ENCODE peak calls at places on chromosomes 3 and 15, in seven cellular contexts. V is Peyer's patch; G is GM10248; A is CD4-positive, alpha-beta T cell; C is esophagus squamous epithelium; B is OCI-LY7; Q is A549. D is an unnamed sample.

GRCh38 chr3:197298858-197299854 is 744 bp upstream of the DLG1 start:
- DNase-seq in Q (peak), A (no peak), C (no peak), V (peak), G (peak), B (peak), D (peak)

GRCh38 chr3:102290241-102290640 is 144.6 kb upstream of the ZPLD1 start:
- DNase-seq in G (no peak), Q (no peak), V (no peak), A (no peak), C (no peak), B (no peak), D (no peak)

GRCh38 chr15:91912336-91912735 is 58.8 kb downstream of the SLCO3A1 start:
- DNase-seq in C (no peak), A (no peak), V (no peak), G (no peak), Q (no peak), B (peak), D (no peak)

GRCh38 chr3:148827585-148827984 is at the start of gene CPB1:
- DNase-seq in B (no peak), V (no peak), Q (no peak), A (no peak), C (no peak), G (no peak), D (no peak)

GRCh38 chr3:149198611-149199010 is 23.0 kb downstream of the CP start:
- DNase-seq in C (no peak), A (no peak), V (no peak), G (no peak), Q (no peak), B (no peak), D (no peak)

GRCh38 chr3:138383715-138384114 is 35.3 kb downstream of the MRAS start:
- DNase-seq in B (no peak), Q (no peak), C (no peak), V (no peak), A (no peak), G (no peak), D (no peak)

GRCh38 chr3:156290917-156291268 is 170.5 kb downstream of the KCNAB1 start:
- DNase-seq in G (no peak), Q (no peak), B (no peak), C (no peak), A (no peak), V (no peak), D (no peak)

GRCh38 chr15:98954411-98954810 is 53.2 kb downstream of the PGPEP1L start:
- DNase-seq in Q (no peak), G (no peak), A (no peak), C (no peak), V (peak), B (no peak), D (no peak)

GRCh38 chr3:127233371-127233770 is 40.4 kb downstream of the PRR23E start:
- DNase-seq in G (no peak), C (no peak), V (no peak), B (peak), A (no peak), Q (no peak), D (peak)

GRCh38 chr3:194637066-194637465 is 3.8 kb upstream of the TMEM44 start:
- DNase-seq in A (no peak), G (no peak), V (no peak), C (no peak), B (no peak), Q (no peak), D (no peak)

GRCh38 chr3:8655387-8655835 is 10.8 kb upstream of the SSUH2 start:
- DNase-seq in V (no peak), B (no peak), C (no peak), Q (no peak), G (no peak), A (no peak), D (no peak)

GRCh38 chr15:68581725-68582124 is 2.9 kb downstream of the CORO2B start:
- DNase-seq in A (no peak), C (no peak), G (no peak), Q (no peak), V (no peak), B (peak), D (no peak)

GRCh38 chr3:154779571-154779970 is 300.5 kb upstream of the MME start:
- DNase-seq in C (no peak), Q (no peak), B (no peak), A (no peak), V (no peak), G (no peak), D (no peak)

DNA sequence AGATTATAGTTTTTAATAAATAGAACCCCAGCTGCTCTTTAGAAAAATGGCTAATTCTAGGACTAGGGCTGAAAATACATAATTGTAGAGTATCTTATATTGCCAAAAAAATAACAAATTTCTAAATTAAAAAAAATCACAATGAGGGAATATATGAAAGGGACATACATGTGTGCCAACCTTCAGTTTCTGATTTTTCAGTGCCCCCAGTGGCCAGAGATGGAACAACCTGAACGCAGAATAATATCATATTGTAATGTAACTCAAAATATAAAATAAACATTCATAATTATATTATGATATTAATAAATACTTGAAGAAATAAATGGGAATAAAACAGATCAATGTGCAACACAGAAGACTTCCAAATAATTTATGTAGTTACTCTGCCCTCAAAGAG is 460.5 kb downstream of the ZNF385D start:
- DNase-seq in C (no peak), B (no peak), A (no peak), G (no peak), V (no peak), Q (no peak), D (no peak)
- TF ChIP-seq CTCF in C (peak), B (peak), A (no peak), G (no peak), V (no peak), Q (peak), D (peak)

GRCh38 chr3:61251174-61251972 is at the start of gene FHIT:
- DNase-seq in B (peak), A (peak), V (peak), C (peak), G (peak), Q (peak), D (peak)
- TF ChIP-seq CTCF in B (no peak), A (no peak), V (peak), C (no peak), G (no peak), Q (no peak), D (no peak)

DNA sequence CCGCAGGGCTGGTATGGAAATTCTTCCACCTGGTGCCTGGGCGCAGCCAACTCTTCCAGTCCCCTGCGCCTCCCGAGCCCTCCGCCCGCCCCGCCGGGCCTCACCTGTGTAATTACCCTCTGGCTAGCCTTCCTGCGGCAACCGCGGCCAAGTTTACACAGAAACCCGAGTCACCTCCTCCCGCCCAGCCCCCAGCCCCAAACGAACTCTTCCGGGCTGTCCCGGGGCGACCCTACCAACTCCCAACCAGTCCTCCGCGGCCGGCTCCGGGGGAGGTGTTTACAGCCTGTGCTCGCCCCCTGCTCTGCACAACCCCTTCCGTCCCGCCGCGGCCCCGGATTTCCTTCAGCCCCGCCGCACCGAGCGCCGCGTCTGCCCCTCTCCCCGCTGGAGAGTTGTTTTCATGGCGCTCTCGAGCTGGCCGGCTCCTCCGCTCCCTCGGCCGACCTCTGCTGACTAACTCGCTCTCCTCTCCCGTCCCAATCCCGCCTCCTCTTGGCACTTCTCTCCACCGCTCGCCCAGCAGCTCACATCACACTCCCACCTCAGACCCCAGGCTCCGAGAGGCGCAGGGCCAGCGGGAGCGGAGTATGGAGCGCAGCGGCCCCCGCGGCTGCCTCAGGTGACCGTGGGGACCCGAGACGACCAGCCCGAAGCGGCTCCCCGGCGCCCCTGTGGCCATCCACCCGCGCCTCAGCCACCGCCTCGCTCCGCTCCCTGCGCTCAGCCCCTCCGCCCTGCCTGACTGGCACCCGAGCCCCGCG is 538 bp downstream of the ATOSA start:
- DNase-seq in G (peak), A (peak), Q (peak), B (peak), V (peak), C (peak), D (peak)
- TF ChIP-seq CTCF in G (no peak), A (no peak), Q (no peak), B (no peak), V (no peak), C (no peak), D (no peak)

GRCh38 chr15:94031072-94031471 is 200.3 kb upstream of the MCTP2 start:
- DNase-seq in G (no peak), C (no peak), V (no peak), Q (no peak), B (no peak), A (no peak), D (no peak)

GRCh38 chr15:94028121-94028520 is 203.2 kb upstream of the MCTP2 start:
- DNase-seq in G (no peak), V (no peak), C (no peak), B (no peak), Q (no peak), A (no peak), D (no peak)

GRCh38 chr15:94029495-94029894 is 201.9 kb upstream of the MCTP2 start:
- DNase-seq in B (no peak), V (no peak), A (no peak), G (no peak), Q (no peak), C (no peak), D (no peak)

GRCh38 chr15:94027571-94027970 is 203.8 kb upstream of the MCTP2 start:
- DNase-seq in C (no peak), V (no peak), Q (no peak), A (no peak), B (no peak), G (no peak), D (no peak)

GRCh38 chr15:94028809-94029208 is 202.6 kb upstream of the MCTP2 start:
- DNase-seq in B (no peak), Q (no peak), C (no peak), V (no peak), A (no peak), G (no peak), D (no peak)
- TF ChIP-seq CTCF in B (no peak), Q (no peak), C (no peak), V (no peak), A (no peak), G (no peak), D (no peak)

GRCh38 chr3:129003578-129004112 is 2.5 kb downstream of the EFCC1 start:
- DNase-seq in A (peak), V (peak), Q (no peak), C (no peak), G (no peak), B (no peak), D (peak)
- TF ChIP-seq CTCF in A (no peak), V (peak), Q (no peak), C (peak), G (no peak), B (no peak), D (no peak)

GRCh38 chr3:191051037-191051436 is 148.0 kb upstream of the OSTN start:
- DNase-seq in C (no peak), G (peak), A (no peak), Q (no peak), B (peak), V (no peak), D (no peak)
- TF ChIP-seq CTCF in C (peak), G (peak), A (peak), Q (peak), B (peak), V (peak), D (peak)

GRCh38 chr3:183488343-183488742 is 59.9 kb upstream of the MCF2L2 start:
- DNase-seq in B (no peak), A (no peak), C (no peak), V (no peak), Q (no peak), G (no peak), D (no peak)

GRCh38 chr3:183491109-183491922 is 62.9 kb upstream of the MCF2L2 start:
- DNase-seq in C (no peak), B (no peak), A (no peak), Q (no peak), V (peak), G (no peak), D (no peak)

GRCh38 chr3:183490653-183491052 is 62.2 kb upstream of the MCF2L2 start:
- DNase-seq in Q (no peak), G (no peak), C (no peak), B (no peak), A (no peak), V (peak), D (no peak)

GRCh38 chr3:183489455-183490210 is 61.2 kb upstream of the MCF2L2 start:
- DNase-seq in C (no peak), B (no peak), A (no peak), V (no peak), Q (no peak), G (no peak), D (no peak)

DNA sequence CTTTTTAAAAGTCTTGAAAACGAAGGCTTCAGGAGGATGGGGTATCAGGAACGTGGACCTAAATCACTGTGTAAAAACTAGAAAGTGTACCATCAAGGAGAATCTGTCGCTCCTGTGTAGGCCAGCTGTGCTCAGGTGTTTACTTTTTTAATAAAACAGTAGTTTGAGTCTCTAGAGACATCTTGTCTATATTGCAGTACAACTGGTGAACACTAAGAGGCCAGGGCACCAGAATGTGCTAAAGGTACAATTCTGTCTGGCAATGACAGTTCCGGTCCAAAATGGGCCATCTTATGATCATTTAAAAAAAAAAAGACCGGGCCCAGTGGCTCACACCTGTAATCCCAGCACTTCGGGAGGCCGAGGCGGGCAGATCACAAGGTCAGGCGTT is 61.8 kb upstream of the MCF2L2 start:
- DNase-seq in Q (no peak), A (no peak), V (peak), G (no peak), C (no peak), B (no peak), D (no peak)
- TF ChIP-seq CTCF in Q (no peak), A (no peak), V (no peak), G (no peak), C (peak), B (no peak), D (no peak)